ENCODE peak calls at places on chromosomes 2 and 18, in six cellular contexts. B is mammary epithelial cell; Y is CD4-positive, alpha-beta T cell; H is mesendoderm; A is SJSA1; G is dorsolateral prefrontal cortex. D is an unnamed sample.
A peak's percentile ranks its signal among the peaks of the same experiment; 100 is the strongest.

GRCh38 chr18:12989397-12990127 is 1.6 kb upstream of the CEP192 start:
- DNase-seq in H (peak; percentile 60), Y (no peak), A (no peak), G (no peak), B (no peak), D (no peak)

GRCh38 chr2:141490886-141491285 is 639.9 kb downstream of the LRP1B start:
- DNase-seq in G (no peak), B (peak; percentile 60), H (no peak), Y (no peak), A (no peak), D (no peak)

GRCh38 chr18:53193870-53194269 is 853.9 kb downstream of the DCC start:
- DNase-seq in A (no peak), G (no peak), H (no peak), B (no peak), Y (no peak), D (no peak)

GRCh38 chr2:129438501-129439057 is 540.9 kb upstream of the RAB6C start:
- DNase-seq in B (no peak), H (no peak), G (no peak), Y (no peak), A (no peak), D (no peak)

GRCh38 chr2:132384491-132385186 is 32.0 kb upstream of the GPR39 start:
- DNase-seq in G (no peak), B (no peak), H (no peak), Y (no peak), A (no peak), D (no peak)

GRCh38 chr2:2847131-2847740 is 516.2 kb upstream of the MYT1L start:
- DNase-seq in G (no peak), A (no peak), H (no peak), Y (no peak), B (no peak), D (no peak)

GRCh38 chr2:135257383-135258090 is 205.4 kb downstream of the RAB3GAP1 start:
- DNase-seq in A (no peak), Y (no peak), B (peak; percentile 89), G (no peak), H (no peak), D (no peak)

GRCh38 chr2:165648826-165649225 is 145.2 kb downstream of the GALNT3 start:
- DNase-seq in H (no peak), G (peak; percentile 10), B (no peak), A (no peak), Y (no peak), D (no peak)

GRCh38 chr18:71529708-71530303 is 1014.3 kb downstream of the CBLN2 start:
- DNase-seq in Y (no peak), G (no peak), A (no peak), H (no peak), B (no peak), D (no peak)

GRCh38 chr2:235703711-235704295 is 210.0 kb downstream of the AGAP1 start:
- DNase-seq in A (no peak), H (no peak), Y (no peak), B (no peak), G (no peak), D (no peak)

GRCh38 chr18:183769-184168 is 25.4 kb downstream of the USP14 start:
- DNase-seq in B (no peak), H (no peak), Y (no peak), G (no peak), A (no peak), D (no peak)

GRCh38 chr2:230976671-230977171 is 19.2 kb upstream of the SPATA3 start:
- DNase-seq in Y (no peak), A (no peak), G (no peak), B (no peak), H (no peak), D (no peak)

GRCh38 chr2:227990937-227991336 is 119.5 kb downstream of the DAW1 start:
- DNase-seq in H (no peak), A (no peak), G (no peak), Y (no peak), B (no peak), D (no peak)

GRCh38 chr2:215756351-215756731 is 257.0 kb downstream of the MREG start:
- DNase-seq in G (no peak), A (no peak), B (no peak), H (no peak), Y (no peak), D (no peak)

GRCh38 chr18:48293954-48294893 is 115.0 kb downstream of the ZBTB7C start:
- DNase-seq in H (peak; percentile 67), G (no peak), B (peak; percentile 24), A (peak; percentile 28), Y (no peak), D (no peak)

GRCh38 chr2:36489296-36489695 is 108.7 kb downstream of the FEZ2 start:
- DNase-seq in H (peak; percentile 32), Y (no peak), B (peak; percentile 15), G (no peak), A (peak; percentile 69), D (no peak)

GRCh38 chr2:10759151-10759714 is 37.8 kb downstream of the ATP6V1C2 start:
- DNase-seq in A (no peak), B (no peak), G (no peak), Y (no peak), H (no peak), D (no peak)

GRCh38 chr2:46252891-46253659 is 44.1 kb upstream of the EPAS1 start:
- DNase-seq in G (no peak), B (peak; percentile 80), A (no peak), Y (no peak), H (no peak), D (no peak)

GRCh38 chr2:30947686-30948085 is 140.4 kb upstream of the CAPN13 start:
- DNase-seq in H (no peak), G (no peak), B (no peak), A (no peak), Y (no peak), D (no peak)

GRCh38 chr18:48804856-48805610 is 145.7 kb downstream of the SMAD7 start:
- DNase-seq in H (no peak), B (no peak), A (peak; percentile 40), G (no peak), Y (no peak), D (peak; percentile 18)

GRCh38 chr2:199807966-199808365 is 43.0 kb downstream of the FTCDNL1 start:
- DNase-seq in Y (no peak), G (no peak), B (no peak), H (peak; percentile 13), A (no peak), D (no peak)

GRCh38 chr2:28678944-28679343 is 72.7 kb upstream of the PPP1CB start:
- DNase-seq in Y (no peak), A (no peak), B (no peak), H (no peak), G (no peak), D (no peak)

GRCh38 chr2:120247851-120248250 is 4.8 kb upstream of the RALB start:
- DNase-seq in H (no peak), Y (no peak), A (no peak), B (no peak), G (no peak), D (no peak)

GRCh38 chr2:12861344-12861942 is 144.7 kb downstream of the TRIB2 start:
- DNase-seq in Y (no peak), H (no peak), B (peak; percentile 58), A (no peak), G (no peak), D (no peak)

GRCh38 chr18:48375150-48375790 is 33.9 kb downstream of the ZBTB7C start:
- DNase-seq in H (no peak), G (no peak), A (no peak), B (peak; percentile 71), Y (no peak), D (no peak)

GRCh38 chr2:97718051-97718882 is 4.9 kb downstream of the ZAP70 start:
- DNase-seq in B (no peak), G (no peak), A (no peak), H (no peak), Y (peak; percentile 74), D (no peak)

GRCh38 chr2:223855426-223855825 is 18.0 kb upstream of the AP1S3 start:
- DNase-seq in H (no peak), Y (no peak), B (no peak), A (no peak), G (no peak), D (no peak)

DNA sequence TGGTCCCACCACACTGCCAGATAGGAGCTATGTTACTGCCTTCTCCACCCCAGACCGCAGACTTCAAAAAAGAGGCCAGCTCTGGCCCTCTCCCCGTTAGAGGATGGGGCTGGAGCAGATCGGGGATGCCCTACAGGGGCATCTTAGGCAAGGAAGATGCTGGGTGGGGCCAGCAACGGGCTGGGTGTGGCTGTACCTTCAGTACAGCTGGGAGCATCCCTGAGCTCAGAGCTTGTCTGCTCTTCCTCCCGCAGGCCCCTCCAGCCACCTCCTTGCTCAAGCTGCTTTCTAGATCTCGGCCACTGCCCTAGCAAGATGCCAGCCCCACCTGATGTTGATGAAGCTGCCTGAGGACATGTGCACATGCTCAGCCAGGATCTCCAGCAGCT is 9.8 kb downstream of the PTPRN start:
- DNase-seq in H (no peak), Y (no peak), A (no peak), B (no peak), G (no peak), D (no peak)
- H3K27me3 ChIP-seq in H (no peaks in the 10 kb centered on the region), Y (peaks cover 9% of the 10 kb centered on the region), A (peaks cover 23% of the 10 kb centered on the region), B (no peaks in the 10 kb centered on the region), G (no peaks in the 10 kb centered on the region), D (no peaks in the 10 kb centered on the region)

DNA sequence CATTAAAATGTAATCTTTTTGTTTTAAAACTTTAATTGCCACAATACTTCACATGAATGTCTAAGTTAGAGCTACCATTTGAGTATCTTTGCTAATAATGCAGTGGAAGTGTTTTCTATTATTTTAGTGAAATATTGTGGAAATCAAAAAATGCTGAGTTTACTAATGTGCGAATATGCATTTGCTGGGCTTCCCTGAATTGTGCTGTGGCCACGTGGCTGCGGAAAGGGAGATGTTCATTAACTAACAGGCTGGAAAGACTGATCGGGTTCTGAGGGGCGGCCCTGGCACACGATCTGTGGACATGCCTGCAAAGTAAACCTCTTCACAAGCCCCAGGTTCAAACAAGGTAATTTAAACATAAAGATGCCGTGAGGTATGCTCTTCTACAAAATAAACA is 168.9 kb downstream of the LAMA1 start:
- DNase-seq in B (no peak), H (no peak), A (no peak), G (no peak), Y (no peak), D (no peak)
- H3K27me3 ChIP-seq in B (no peaks in the 10 kb centered on the region), H (no peaks in the 10 kb centered on the region), A (no peaks in the 10 kb centered on the region), G (no peaks in the 10 kb centered on the region), Y (no peaks in the 10 kb centered on the region), D (no peaks in the 10 kb centered on the region)

GRCh38 chr2:70904371-70905216 is 31.1 kb upstream of the ATP6V1B1 start:
- DNase-seq in B (no peak), A (peak; percentile 40), G (no peak), Y (no peak), H (peak; percentile 46), D (no peak)

GRCh38 chr2:70902067-70902442 is 33.6 kb upstream of the ATP6V1B1 start:
- DNase-seq in A (no peak), H (peak; percentile 66), G (no peak), B (no peak), Y (no peak), D (no peak)

GRCh38 chr2:70903641-70904340 is 31.9 kb upstream of the ATP6V1B1 start:
- DNase-seq in B (no peak), Y (no peak), H (no peak), A (peak; percentile 32), G (no peak), D (no peak)

GRCh38 chr2:70902579-70902978 is 33.1 kb upstream of the ATP6V1B1 start:
- DNase-seq in B (no peak), H (no peak), G (no peak), Y (no peak), A (no peak), D (no peak)

GRCh38 chr2:70903171-70903570 is 32.5 kb upstream of the ATP6V1B1 start:
- DNase-seq in H (no peak), Y (no peak), B (no peak), G (no peak), A (no peak), D (no peak)
- H3K27me3 ChIP-seq in H (peaks cover 76% of the 10 kb centered on the region), Y (peaks cover 97% of the 10 kb centered on the region), B (peaks cover 38% of the 10 kb centered on the region), G (peaks cover 99% of the 10 kb centered on the region), A (peaks cover 64% of the 10 kb centered on the region), D (no peaks in the 10 kb centered on the region)

GRCh38 chr18:79627750-79628294 is 51.8 kb upstream of the CTDP1 start:
- DNase-seq in H (no peak), A (no peak), B (no peak), Y (no peak), G (no peak), D (no peak)
- H3K27me3 ChIP-seq in H (no peaks in the 10 kb centered on the region), A (peaks cover 5% of the 10 kb centered on the region), B (no peaks in the 10 kb centered on the region), Y (no peaks in the 10 kb centered on the region), G (peaks cover 14% of the 10 kb centered on the region), D (no peaks in the 10 kb centered on the region)

D was measured in ovary.